ENCODE peak calls at places on chromosomes 16 and 17, in ten cellular contexts. T, H, J, Q, D, N, K, P, S and Z are unnamed samples.

GRCh38 chr16:50548659-50549560 is 714 bp downstream of the NKD1 start:
- DNase-seq in T (no peak), H (no peak), J (peak), Q (peak), D (no peak), N (no peak), K (no peak), P (peak), S (no peak), Z (no peak)

GRCh38 chr17:79619636-79620206 is 8.9 kb upstream of the RBFOX3 start:
- DNase-seq in T (no peak), H (no peak), J (no peak), Q (no peak), D (no peak), N (no peak), K (no peak), P (no peak), S (no peak), Z (no peak)

GRCh38 chr16:2476345-2476720 is 1.4 kb downstream of the TBC1D24 start:
- DNase-seq in T (no peak), H (no peak), J (no peak), Q (no peak), D (no peak), N (no peak), K (no peak), P (no peak), S (no peak), Z (no peak)

GRCh38 chr16:83682858-83683235 is 124.9 kb upstream of the HSBP1 start:
- DNase-seq in T (no peak), H (no peak), J (no peak), Q (no peak), D (no peak), N (no peak), K (no peak), P (no peak), S (no peak), Z (no peak)

GRCh38 chr17:44501866-44502265 is 1.3 kb downstream of the GPATCH8 start:
- DNase-seq in T (peak), H (no peak), J (no peak), Q (no peak), D (no peak), N (no peak), K (no peak), P (no peak), S (no peak), Z (no peak)

GRCh38 chr17:17913695-17914332 is 58.4 kb downstream of the TOM1L2 start:
- DNase-seq in T (peak), H (peak), J (peak), Q (peak), D (no peak), N (peak), K (peak), P (peak), S (peak), Z (peak)

GRCh38 chr17:63435681-63436522 is 10.2 kb downstream of the CYB561 start:
- DNase-seq in T (no peak), H (no peak), J (peak), Q (peak), D (no peak), N (no peak), K (no peak), P (no peak), S (peak), Z (peak)

GRCh38 chr17:81400154-81400938 is 5.1 kb downstream of the BAHCC1 start:
- DNase-seq in T (peak), H (no peak), J (peak), Q (peak), D (peak), N (no peak), K (no peak), P (no peak), S (no peak), Z (no peak)